ENCODE peak calls at places on chromosomes 5 and 9, in eight cellular contexts. M is neuronal stem cell; H is CD8-positive, alpha-beta T cell; I is suprapubic skin; G is H9; L is neural progenitor cell; C is SJSA1; J is Caco-2. T is an unnamed sample. For H3K4me1 and H3K27me3, the result is how much of the 10 kb centered on the place peaks cover.

GRCh38 chr5:170254056-170254455 is 21.3 kb downstream of the C5orf58 start:
- DNase-seq in I (no peak), G (no peak), J (no peak), M (no peak), H (peak), L (no peak), C (no peak), T (no peak)

GRCh38 chr5:157513182-157513581 is 53.2 kb downstream of the NIPAL4 start:
- DNase-seq in M (no peak), H (no peak), L (no peak), G (no peak), C (no peak), I (no peak), J (no peak), T (no peak)

GRCh38 chr5:567664-568060 is 43.4 kb upstream of the SLC9A3 start:
- DNase-seq in M (no peak), C (no peak), I (peak), G (no peak), J (no peak), L (no peak), H (no peak), T (no peak)

GRCh38 chr9:92138157-92138959 is 23.1 kb upstream of the SPTLC1 start:
- DNase-seq in I (no peak), G (peak), J (peak), C (no peak), M (peak), H (peak), L (peak), T (peak)

GRCh38 chr5:154520861-154521453 is 42.9 kb upstream of the HAND1 start:
- DNase-seq in J (peak), I (no peak), G (peak), M (peak), L (peak), C (peak), H (no peak), T (peak)

GRCh38 chr5:137315534-137316345 is 183.4 kb downstream of the SPOCK1 start:
- DNase-seq in H (no peak), L (no peak), M (no peak), C (no peak), I (no peak), G (no peak), J (no peak), T (no peak)

GRCh38 chr5:58401701-58402100 is 58.2 kb downstream of the PLK2 start:
- DNase-seq in I (no peak), J (no peak), G (no peak), H (no peak), C (no peak), M (no peak), L (no peak), T (no peak)

GRCh38 chr9:17793713-17794622 is 215.1 kb downstream of the SH3GL2 start:
- DNase-seq in J (peak), C (no peak), G (peak), M (no peak), I (no peak), H (no peak), L (peak), T (no peak)

GRCh38 chr5:9500244-9500643 is 45.6 kb downstream of the SEMA5A start:
- DNase-seq in M (no peak), J (no peak), C (no peak), L (no peak), H (no peak), G (no peak), I (no peak), T (no peak)

GRCh38 chr9:4116708-4117460 is 183.0 kb downstream of the GLIS3 start:
- DNase-seq in I (no peak), H (no peak), M (no peak), C (no peak), J (no peak), G (no peak), L (no peak), T (no peak)

GRCh38 chr5:111887706-111888105 is 130.7 kb upstream of the NREP start:
- DNase-seq in H (no peak), G (no peak), C (no peak), J (no peak), M (no peak), I (no peak), L (no peak), T (no peak)

GRCh38 chr9:80699551-80699998 is 989.8 kb downstream of the TLE1 start:
- DNase-seq in I (no peak), C (peak), H (no peak), G (no peak), M (no peak), J (no peak), L (peak), T (peak)

GRCh38 chr9:134624827-134625181 is 16.8 kb upstream of the COL5A1 start:
- DNase-seq in J (no peak), M (no peak), G (peak), C (peak), L (no peak), I (peak), H (no peak), T (no peak)

GRCh38 chr9:109779711-109780452 is at the start of gene PALM2AKAP2:
- DNase-seq in L (peak), G (peak), M (peak), C (peak), H (no peak), I (no peak), J (peak), T (peak)

GRCh38 chr5:41762426-41762825 is 107.8 kb downstream of the OXCT1 start:
- DNase-seq in L (no peak), I (no peak), G (no peak), H (no peak), C (no peak), J (no peak), M (no peak), T (no peak)

GRCh38 chr5:114243281-114243982 is 118.4 kb upstream of the KCNN2 start:
- DNase-seq in J (no peak), I (no peak), H (no peak), C (peak), M (no peak), G (no peak), L (no peak), T (no peak)

GRCh38 chr9:2701070-2701469 is 16.2 kb upstream of the KCNV2 start:
- DNase-seq in H (no peak), J (no peak), L (peak), I (no peak), M (no peak), C (no peak), G (no peak), T (no peak)

GRCh38 chr9:124306098-124306735 is 48.5 kb downstream of the NEK6 start:
- DNase-seq in M (no peak), G (no peak), J (no peak), H (no peak), L (no peak), I (no peak), C (peak), T (no peak)

GRCh38 chr5:132070460-132071337 is 2.9 kb upstream of the CSF2 start:
- DNase-seq in G (no peak), H (no peak), M (no peak), J (no peak), L (no peak), C (peak), I (no peak), T (no peak)

GRCh38 chr9:119268985-119269384 is 100.2 kb downstream of the BRINP1 start:
- DNase-seq in M (no peak), J (no peak), L (no peak), G (no peak), C (no peak), H (no peak), I (no peak), T (no peak)

GRCh38 chr5:160421625-160422258 is at the start of gene PTTG1:
- DNase-seq in M (peak), J (peak), H (peak), G (peak), L (peak), I (peak), C (peak), T (peak)
- H3K4me1 ChIP-seq in M (under half), J (under half), H (under half), G (under half), L (under half), I (under half), C (half or more), T (under half)

DNA sequence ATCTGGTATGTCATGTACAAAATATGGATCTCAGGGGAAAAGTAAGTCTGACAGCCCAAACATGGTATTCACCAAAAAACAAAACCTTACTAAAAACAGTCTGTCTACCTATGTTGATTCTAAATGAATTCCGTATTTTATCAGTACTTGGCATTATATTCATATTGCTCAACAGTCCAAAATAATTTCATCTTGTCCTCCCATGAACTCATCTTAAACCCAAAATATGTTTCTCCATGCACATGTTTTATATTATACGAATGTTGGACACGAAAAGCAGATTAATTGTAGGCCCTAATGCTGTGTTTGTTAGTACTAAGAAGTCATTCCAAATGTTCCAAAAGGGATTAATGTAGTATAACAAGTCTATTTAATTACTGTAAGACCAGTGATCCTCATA is 20.1 kb downstream of the NFIB start:
- DNase-seq in G (no peak), C (no peak), L (no peak), M (no peak), H (no peak), I (no peak), J (no peak), T (no peak)
- H3K27me3 ChIP-seq in G (under half), C (under half), L (under half), M (under half), H (under half), I (under half), J (under half), T (under half)

GRCh38 chr5:43620944-43621505 is 18.0 kb downstream of the NNT start:
- DNase-seq in C (no peak), G (no peak), M (no peak), I (no peak), H (no peak), J (no peak), L (no peak), T (no peak)
- H3K4me1 ChIP-seq in C (under half), G (under half), M (under half), I (under half), H (under half), J (under half), L (under half), T (under half)

DNA sequence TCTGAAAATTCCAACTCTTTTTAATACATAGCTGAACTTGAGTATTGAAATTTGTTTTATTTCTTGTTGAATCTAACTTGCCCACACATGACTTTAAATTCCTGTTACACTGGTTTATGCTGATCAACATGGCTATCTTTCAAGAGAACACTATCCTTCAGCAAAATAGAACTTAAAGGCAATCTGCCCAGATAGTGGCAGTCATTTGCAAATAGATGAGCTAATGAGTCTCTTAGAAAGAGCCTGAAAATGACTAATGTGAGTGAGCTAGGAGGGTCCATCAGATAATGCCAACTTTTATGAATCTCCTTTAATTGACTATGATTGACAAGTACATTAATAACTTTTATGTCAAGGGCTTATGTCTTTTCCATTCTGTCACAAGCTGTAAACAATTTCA is 1360.8 kb upstream of the C9orf72 start:
- DNase-seq in L (no peak), C (no peak), I (no peak), H (no peak), M (no peak), G (no peak), J (no peak), T (no peak)
- H3K27me3 ChIP-seq in L (under half), C (under half), I (under half), H (under half), M (under half), G (under half), J (under half), T (half or more)